ENCODE peak calls at places on chromosomes 2 and 18, in five cellular contexts. P, O, A, N and L are unnamed samples.

GRCh38 chr2:224366269-224366668 is 35.6 kb downstream of the FAM124B start:
- DNase-seq in O (no peak), A (no peak), P (no peak), N (no peak), L (no peak)

GRCh38 chr18:63160172-63160995 is 159.2 kb downstream of the BCL2 start:
- DNase-seq in N (peak; percentile 62), P (no peak), A (no peak), O (no peak), L (no peak)

GRCh38 chr2:233929352-233929843 is 12.2 kb downstream of the TRPM8 start:
- DNase-seq in N (no peak), A (peak; percentile 48), P (peak; percentile 26), O (no peak), L (no peak)

GRCh38 chr2:54457326-54458023 is 1.3 kb downstream of the SPTBN1 start:
- DNase-seq in N (no peak), P (peak; percentile 39), A (peak; percentile 69), O (peak; percentile 59), L (no peak)

GRCh38 chr2:42367835-42368234 is 6.8 kb upstream of the COX7A2L start:
- DNase-seq in O (no peak), N (no peak), A (no peak), P (no peak), L (no peak)

GRCh38 chr2:17515652-17516051 is 2.6 kb downstream of the RAD51AP2 start:
- DNase-seq in P (no peak), O (no peak), A (no peak), N (peak; percentile 8), L (no peak)

GRCh38 chr2:201950606-201951005 is 83.0 kb upstream of the FZD7 start:
- DNase-seq in O (no peak), P (no peak), A (no peak), N (no peak), L (no peak)

GRCh38 chr2:232925769-232926163 is 55.7 kb downstream of the SNORC start:
- DNase-seq in P (no peak), N (no peak), O (no peak), A (no peak), L (no peak)

GRCh38 chr2:40259900-40260299 is 192.0 kb downstream of the SLC8A1 start:
- DNase-seq in N (no peak), A (no peak), O (no peak), P (no peak), L (no peak)

GRCh38 chr2:222907790-222908431 is 47.1 kb downstream of the ACSL3 start:
- DNase-seq in A (no peak), N (no peak), O (peak; percentile 67), P (no peak), L (no peak)

GRCh38 chr2:8567469-8568108 is 114.3 kb upstream of the ID2 start:
- DNase-seq in N (no peak), O (no peak), A (peak; percentile 38), P (no peak), L (no peak)

GRCh38 chr2:8803658-8804379 is 33.6 kb downstream of the KIDINS220 start:
- DNase-seq in P (peak; percentile 88), O (peak; percentile 88), N (peak; percentile 69), A (no peak), L (peak; percentile 65)

GRCh38 chr2:143830476-143830875 is 689.4 kb downstream of the ZEB2 start:
- DNase-seq in A (no peak), P (no peak), N (no peak), O (no peak), L (no peak)

GRCh38 chr2:158979775-158980174 is 11.3 kb downstream of the TANC1 start:
- DNase-seq in P (no peak), N (no peak), O (no peak), A (no peak), L (no peak)

GRCh38 chr2:113876503-113877387 is 13.1 kb upstream of the ACTR3 start:
- DNase-seq in O (peak; percentile 98), A (no peak), P (no peak), N (no peak), L (no peak)

GRCh38 chr2:231455222-231455621 is 9.1 kb downstream of the NCL start:
- DNase-seq in P (no peak), O (no peak), N (no peak), A (no peak), L (no peak)

GRCh38 chr2:53442783-53443182 is 324.8 kb upstream of the CHAC2 start:
- DNase-seq in O (no peak), A (peak; percentile 60), N (no peak), P (no peak), L (no peak)

GRCh38 chr2:62466501-62466854 is 39.5 kb downstream of the TMEM17 start:
- DNase-seq in O (no peak), P (no peak), N (no peak), A (no peak), L (no peak)

GRCh38 chr2:62465039-62465740 is 40.8 kb downstream of the TMEM17 start:
- DNase-seq in P (no peak), A (no peak), O (no peak), N (no peak), L (no peak)

GRCh38 chr2:62465741-62466500 is 40.1 kb downstream of the TMEM17 start:
- DNase-seq in A (peak; percentile 70), N (no peak), O (no peak), P (no peak), L (no peak)

GRCh38 chr2:62467475-62468321 is 38.3 kb downstream of the TMEM17 start:
- DNase-seq in A (no peak), P (peak; percentile 25), N (no peak), O (peak; percentile 71), L (no peak)

DNA sequence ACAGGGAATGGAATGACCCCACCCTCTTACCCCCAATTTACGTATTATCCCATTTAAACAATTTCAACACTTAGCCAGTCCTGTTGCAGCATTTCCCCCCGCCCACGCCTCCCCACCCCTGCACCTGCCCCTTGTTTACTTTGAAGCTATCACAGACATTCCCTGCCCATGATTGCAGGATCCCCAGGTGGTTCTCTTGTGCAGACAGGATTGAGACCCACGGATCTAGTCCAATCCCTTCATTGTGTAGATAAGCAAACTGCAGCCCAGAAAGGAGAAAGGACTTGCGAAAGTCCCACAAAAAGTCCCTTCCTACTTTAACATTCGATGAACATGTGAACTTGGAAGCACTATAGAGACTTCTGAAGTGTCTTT is 38.9 kb downstream of the TMEM17 start:
- DNase-seq in O (peak; percentile 58), A (no peak), P (no peak), N (no peak), L (no peak)
- TF ChIP-seq KDM1A in O (no peak), A (no peak), P (no peak), N (no peak), L (no peak)

GRCh38 chr2:175576270-175576669 is 394.8 kb upstream of the ATP5MC3 start:
- DNase-seq in A (no peak), N (no peak), P (no peak), O (no peak), L (no peak)

GRCh38 chr2:175575346-175576258 is 394.1 kb upstream of the ATP5MC3 start:
- DNase-seq in P (no peak), A (no peak), N (peak; percentile 62), O (no peak), L (no peak)

GRCh38 chr2:175577405-175577986 is 396.0 kb upstream of the ATP5MC3 start:
- DNase-seq in P (no peak), N (no peak), O (no peak), A (no peak), L (no peak)

GRCh38 chr2:175579646-175580045 is 398.1 kb upstream of the ATP5MC3 start:
- DNase-seq in O (no peak), N (no peak), A (no peak), P (no peak), L (no peak)

DNA sequence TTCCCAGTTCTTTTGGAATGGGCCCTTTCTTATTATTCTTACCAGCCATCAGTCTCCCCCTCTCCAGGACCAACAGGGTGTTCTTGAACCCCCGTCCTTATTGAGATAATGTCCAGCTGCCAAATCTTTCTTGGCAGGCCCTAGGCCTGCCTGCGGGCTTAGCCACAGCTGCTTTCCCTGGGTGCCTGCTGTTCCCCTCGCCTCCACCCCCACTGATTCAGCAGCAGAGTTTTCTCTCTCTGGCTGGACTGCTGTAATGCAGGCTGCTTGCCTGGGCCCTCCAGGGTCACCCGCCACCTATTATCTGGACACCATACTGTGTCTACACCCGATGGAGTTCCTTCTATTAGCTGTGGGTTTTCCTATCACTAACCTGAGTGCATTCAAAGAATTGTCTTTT is 395.4 kb upstream of the ATP5MC3 start:
- DNase-seq in P (no peak), N (no peak), O (no peak), A (no peak), L (no peak)
- TF ChIP-seq KDM1A in P (no peak), N (no peak), O (no peak), A (no peak), L (no peak)

DNA sequence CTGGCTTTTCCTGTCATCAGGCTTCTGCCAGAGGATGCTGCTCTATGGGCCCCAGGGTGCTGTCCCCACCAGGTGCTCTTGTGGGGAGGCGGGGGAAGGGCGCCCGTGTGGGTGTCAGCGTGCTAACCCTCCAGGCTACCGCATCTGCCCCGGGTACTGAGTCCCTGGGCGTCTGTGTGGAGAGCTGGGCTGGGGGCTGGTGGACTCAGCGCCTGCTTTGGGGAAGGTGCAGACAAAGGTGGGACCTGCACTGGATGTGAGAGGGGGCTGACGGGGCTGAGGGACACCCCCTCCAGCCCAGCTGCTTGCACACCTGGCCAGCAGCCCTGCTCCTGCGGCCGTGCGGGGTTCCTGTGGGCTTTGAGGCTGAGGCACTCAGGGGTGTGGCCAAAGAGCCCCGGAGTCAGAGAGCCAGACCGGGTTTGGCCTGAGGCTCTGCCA is 120.7 kb upstream of the PXDN start:
- DNase-seq in P (no peak), O (no peak), N (no peak), A (no peak), L (no peak)
- TF ChIP-seq KDM1A in P (no peak), O (no peak), N (no peak), A (no peak), L (no peak)

GRCh38 chr2:130341562-130342019 is 1.1 kb upstream of the IMP4 start:
- DNase-seq in N (no peak), A (no peak), O (no peak), P (peak; percentile 23), L (peak; percentile 60)
- TF ChIP-seq KDM1A in N (no peak), A (no peak), O (no peak), P (no peak), L (no peak)

GRCh38 chr2:177551989-177552413 is 159.4 kb downstream of the AGPS start:
- DNase-seq in N (no peak), P (no peak), A (no peak), O (no peak), L (peak; percentile 21)
- TF ChIP-seq KDM1A in N (no peak), P (no peak), A (no peak), O (no peak), L (no peak)

GRCh38 chr2:27501042-27501441 is 4.4 kb downstream of the GCKR start:
- DNase-seq in O (no peak), A (no peak), P (no peak), N (no peak), L (no peak)
- TF ChIP-seq KDM1A in O (no peak), A (no peak), P (no peak), N (no peak), L (no peak)

GRCh38 chr2:28626891-28627421 is 124.7 kb upstream of the PPP1CB start:
- DNase-seq in N (no peak), O (no peak), P (no peak), A (no peak), L (no peak)
- TF ChIP-seq KDM1A in N (no peak), O (no peak), P (no peak), A (no peak), L (no peak)